ENCODE peak calls at places on chromosome 1, in five cellular contexts. N is epithelial cell of esophagus, C is lower leg skin, U is heart right ventricle, J is BJ. K is an unnamed sample.

GRCh38 chr1:82534996-82535395 is 734.3 kb downstream of the ADGRL2 start:
- DNase-seq in C (no peak), J (no peak), U (no peak), N (no peak), K (no peak)

GRCh38 chr1:7207875-7208646 is 422.8 kb downstream of the CAMTA1 start:
- DNase-seq in N (peak), U (peak), C (peak), J (no peak), K (peak)

GRCh38 chr1:200971955-200972711 is 51.4 kb downstream of the KIF21B start:
- DNase-seq in J (no peak), C (peak), U (peak), N (peak), K (no peak)

GRCh38 chr1:158496379-158496778 is 24.4 kb downstream of the OR10R2 start:
- DNase-seq in J (no peak), N (peak), U (no peak), C (no peak), K (no peak)

GRCh38 chr1:9413877-9414213 is 121.2 kb downstream of the SPSB1 start:
- DNase-seq in N (no peak), C (no peak), J (peak), U (peak), K (no peak)

GRCh38 chr1:161954050-161954449 is 69.6 kb downstream of the OLFML2B start:
- DNase-seq in J (no peak), U (no peak), N (no peak), C (no peak), K (no peak)

GRCh38 chr1:46942086-46942485 is 810 bp upstream of the CYP4A11 start:
- DNase-seq in C (no peak), N (no peak), J (no peak), U (no peak), K (no peak)

GRCh38 chr1:14217384-14217783 is 381.1 kb upstream of the KAZN start:
- DNase-seq in J (no peak), C (no peak), U (no peak), N (no peak), K (no peak)

GRCh38 chr1:74771913-74772515 is 39.1 kb downstream of the TYW3 start:
- DNase-seq in U (peak), N (peak), C (no peak), J (peak), K (peak)

GRCh38 chr1:93013311-93014091 is 52.2 kb upstream of the DIPK1A start:
- DNase-seq in N (no peak), C (no peak), U (no peak), J (no peak), K (no peak)

DNA sequence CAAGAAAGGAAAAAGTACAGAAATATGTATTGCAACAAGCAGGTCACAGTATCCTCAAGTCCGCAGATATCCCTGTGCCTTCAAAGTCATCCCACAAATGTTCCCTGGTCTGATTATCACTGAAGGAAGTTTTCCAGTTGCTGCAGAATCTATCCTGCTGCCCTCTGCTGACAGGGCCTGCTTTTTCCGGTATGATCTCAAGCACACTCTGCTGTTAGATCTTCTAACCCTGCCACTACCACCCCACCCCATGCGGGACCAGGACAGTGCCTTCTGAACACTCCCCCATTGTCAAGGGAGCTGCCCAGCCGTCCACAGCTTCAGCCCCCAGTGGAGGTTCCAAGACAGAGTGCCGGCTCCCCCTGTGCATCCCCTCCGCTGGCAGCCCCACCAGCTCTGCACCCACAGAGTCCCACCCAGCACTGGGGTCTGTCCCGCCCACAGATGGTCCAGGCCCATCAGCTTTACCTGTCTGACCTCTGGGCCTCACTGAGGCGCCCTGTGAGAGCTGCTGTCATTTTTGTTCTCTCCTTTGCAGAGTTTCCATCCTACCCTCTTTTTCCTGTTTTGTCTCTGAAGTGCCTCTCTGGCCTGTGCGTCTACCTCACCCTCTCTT is 27.9 kb downstream of the FAM163A start:
- DNase-seq in U (no peak), N (no peak), C (peak), J (no peak), K (no peak)
- TF ChIP-seq CTCF in U (no peak), N (no peak), C (no peak), J (peak), K (no peak)

GRCh38 chr1:156119503-156120209 is 5.1 kb downstream of the LMNA start:
- DNase-seq in U (no peak), J (no peak), C (no peak), N (peak), K (no peak)
- H3K4me3 ChIP-seq in U (no peak), J (peak), C (no peak), N (peak), K (no peak)

GRCh38 chr1:68013351-68013750 is 37.1 kb downstream of the DIRAS3 start:
- DNase-seq in J (no peak), C (no peak), N (no peak), U (no peak), K (no peak)

GRCh38 chr1:68010543-68010942 is 39.9 kb downstream of the DIRAS3 start:
- DNase-seq in U (no peak), C (no peak), J (no peak), N (peak), K (no peak)

GRCh38 chr1:68015369-68015768 is 35.1 kb downstream of the DIRAS3 start:
- DNase-seq in J (no peak), C (no peak), U (no peak), N (no peak), K (no peak)

GRCh38 chr1:68011786-68012375 is 38.5 kb downstream of the DIRAS3 start:
- DNase-seq in C (no peak), J (no peak), U (no peak), N (peak), K (no peak)

GRCh38 chr1:68010094-68010493 is 40.3 kb downstream of the DIRAS3 start:
- DNase-seq in J (no peak), U (no peak), C (no peak), N (peak), K (no peak)
- TF ChIP-seq CTCF in J (peak), U (peak), C (no peak), N (peak), K (peak)

GRCh38 chr1:44021581-44022321 is 9.5 kb downstream of the SLC6A9 start:
- DNase-seq in C (no peak), J (no peak), U (peak), N (no peak), K (no peak)

GRCh38 chr1:44024031-44024902 is 7.0 kb downstream of the SLC6A9 start:
- DNase-seq in J (no peak), U (no peak), N (no peak), C (no peak), K (no peak)

GRCh38 chr1:44019398-44020044 is 11.7 kb downstream of the SLC6A9 start:
- DNase-seq in J (no peak), N (no peak), C (no peak), U (no peak), K (no peak)

GRCh38 chr1:44020464-44020863 is 10.8 kb downstream of the SLC6A9 start:
- DNase-seq in N (no peak), U (no peak), C (no peak), J (no peak), K (no peak)

DNA sequence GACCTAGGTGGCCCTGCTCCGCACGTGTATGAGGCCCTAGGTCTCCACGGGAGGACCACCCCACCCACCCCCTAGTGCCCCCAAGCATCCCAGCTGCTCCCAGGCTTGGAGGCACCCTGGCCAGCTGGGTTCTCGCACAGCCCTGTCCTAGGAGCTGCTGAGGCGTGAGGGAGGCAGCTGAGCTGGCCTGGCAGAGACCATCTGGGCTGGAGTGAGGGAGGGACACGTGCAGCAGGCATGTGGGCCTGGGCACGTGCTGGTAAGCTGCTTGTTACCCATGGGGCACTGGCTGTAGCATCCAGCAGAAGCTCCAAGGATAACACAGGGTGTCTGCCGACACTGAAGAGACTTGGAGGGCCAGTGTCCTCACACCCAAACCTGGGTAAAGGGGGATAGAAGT is 10.1 kb downstream of the SLC6A9 start:
- DNase-seq in C (no peak), N (no peak), U (no peak), J (no peak), K (no peak)
- H3K4me3 ChIP-seq in C (no peak), N (no peak), U (no peak), J (no peak), K (no peak)

DNA sequence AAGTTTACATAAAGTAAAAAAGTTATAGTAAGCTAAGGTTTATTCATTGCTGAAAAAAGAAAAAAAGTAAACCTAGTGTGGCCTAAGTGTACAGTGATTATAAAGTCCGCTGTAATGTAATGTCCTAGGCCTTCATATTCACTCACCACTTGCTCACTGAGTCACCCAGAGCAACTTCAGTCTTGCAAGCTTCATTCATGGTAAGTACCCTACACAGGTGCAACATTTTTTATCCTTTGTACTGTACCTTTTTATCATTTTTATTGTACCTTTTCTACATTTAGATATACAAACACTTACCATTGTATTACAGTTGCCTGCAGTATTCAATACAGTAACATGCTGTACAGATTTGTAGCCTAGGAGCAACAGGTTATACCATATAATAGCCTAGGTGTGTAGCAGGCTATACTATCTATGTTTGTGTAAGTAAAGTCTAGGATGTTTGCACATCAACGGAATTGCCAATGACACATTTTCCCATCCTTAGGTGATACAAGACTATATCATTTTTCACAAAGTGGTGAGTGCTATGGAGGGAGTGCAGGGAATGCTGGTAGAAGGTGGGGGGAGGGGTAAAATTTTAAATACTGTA is 58.0 kb upstream of the DMRTA2 start:
- DNase-seq in J (no peak), C (no peak), N (peak), U (no peak), K (no peak)
- TF ChIP-seq CTCF in J (no peak), C (no peak), N (no peak), U (no peak), K (no peak)

DNA sequence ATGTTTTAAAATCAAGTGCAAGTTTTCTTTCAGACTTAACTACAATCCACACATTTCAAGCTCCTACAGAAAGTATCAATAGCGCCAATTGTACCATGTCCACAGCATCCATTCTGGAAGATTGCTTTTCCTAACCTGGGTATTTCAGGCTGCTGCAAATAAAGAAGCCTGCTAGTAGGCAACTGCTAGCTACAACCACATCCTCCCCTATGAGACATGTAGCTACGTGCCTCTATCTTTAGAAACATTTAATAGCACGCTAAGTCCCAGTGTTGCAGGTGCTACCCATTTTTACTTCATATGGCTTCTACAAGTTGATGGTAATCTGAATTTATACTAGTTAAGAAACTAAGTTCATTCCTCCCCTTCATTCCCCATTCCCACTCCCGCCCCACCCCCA is 7.4 kb upstream of the AMPD1 start:
- DNase-seq in N (peak), C (no peak), J (no peak), U (no peak), K (no peak)
- H3K4me3 ChIP-seq in N (no peak), C (no peak), J (no peak), U (no peak), K (no peak)

K was measured in kidney epithelial cell.